ENCODE peak calls at places on chromosomes 1 and 21, in seven cellular contexts. Q is IMR-90, U is H1, A is mesenchymal stem cell, M is H9, L is mesendoderm, F is neuronal stem cell. P is an unnamed sample.

GRCh38 chr21:34024382-34024693 is 49.0 kb upstream of the MRPS6 start:
- DNase-seq in Q (no peak), U (no peak), A (no peak), M (no peak), L (no peak), F (no peak), P (no peak)

GRCh38 chr1:111275079-111275478 is 15.6 kb upstream of the CHIA start:
- DNase-seq in Q (peak), U (no peak), A (peak), M (no peak), L (no peak), F (no peak), P (no peak)

GRCh38 chr1:27372808-27373690 is 1.6 kb downstream of the FCN3 start:
- DNase-seq in Q (no peak), U (no peak), A (no peak), M (peak), L (peak), F (no peak), P (no peak)

GRCh38 chr1:18949689-18950414 is 6.6 kb downstream of the IFFO2 start:
- DNase-seq in Q (peak), U (no peak), A (peak), M (peak), L (peak), F (no peak), P (peak)

GRCh38 chr1:205849619-205850355 is at the start of gene PM20D1:
- DNase-seq in Q (peak), U (peak), A (no peak), M (peak), L (peak), F (no peak), P (peak)

GRCh38 chr1:221878134-221878533 is 136.2 kb upstream of the DUSP10 start:
- DNase-seq in Q (peak), U (no peak), A (no peak), M (no peak), L (no peak), F (no peak), P (no peak)

GRCh38 chr1:200029624-200030074 is 2.1 kb downstream of the NR5A2 start:
- DNase-seq in Q (no peak), U (no peak), A (no peak), M (peak), L (no peak), F (peak), P (no peak)

GRCh38 chr1:168520052-168520751 is 23.6 kb downstream of the XCL2 start:
- DNase-seq in Q (no peak), U (no peak), A (no peak), M (peak), L (peak), F (no peak), P (no peak)

GRCh38 chr1:228093050-228093906 is 9.8 kb downstream of the C1orf35 start:
- DNase-seq in Q (no peak), U (no peak), A (no peak), M (peak), L (no peak), F (no peak), P (peak)

GRCh38 chr1:239558992-239559391 is 172.6 kb downstream of the CHRM3 start:
- DNase-seq in Q (no peak), U (no peak), A (no peak), M (no peak), L (no peak), F (no peak), P (no peak)

GRCh38 chr1:200217703-200218102 is 190.2 kb downstream of the NR5A2 start:
- DNase-seq in Q (no peak), U (no peak), A (no peak), M (no peak), L (no peak), F (no peak), P (no peak)

GRCh38 chr1:36367067-36367466 is 18.7 kb downstream of the STK40 start:
- DNase-seq in Q (no peak), U (no peak), A (no peak), M (no peak), L (no peak), F (no peak), P (no peak)

GRCh38 chr1:61926597-61926996 is 184.3 kb downstream of the PATJ start:
- DNase-seq in Q (no peak), U (no peak), A (no peak), M (no peak), L (no peak), F (no peak), P (no peak)

GRCh38 chr1:156870734-156871133 is 10.1 kb downstream of the NTRK1 start:
- DNase-seq in Q (peak), U (no peak), A (peak), M (no peak), L (no peak), F (no peak), P (no peak)

GRCh38 chr1:231240883-231241735 is at the start of gene GNPAT:
- DNase-seq in Q (peak), U (peak), A (peak), M (peak), L (peak), F (peak), P (peak)

GRCh38 chr1:164519426-164519825 is 39.6 kb upstream of the PBX1 start:
- DNase-seq in Q (no peak), U (no peak), A (no peak), M (no peak), L (no peak), F (no peak), P (no peak)

GRCh38 chr1:203465146-203465798 is 10.3 kb upstream of the PRELP start:
- DNase-seq in Q (no peak), U (no peak), A (no peak), M (no peak), L (no peak), F (no peak), P (no peak)

GRCh38 chr1:214525535-214526019 is 25.8 kb downstream of the PTPN14 start:
- DNase-seq in Q (peak), U (no peak), A (peak), M (no peak), L (no peak), F (no peak), P (peak)

GRCh38 chr1:20347699-20348098 is 57.0 kb downstream of the VWA5B1 start:
- DNase-seq in Q (no peak), U (no peak), A (no peak), M (no peak), L (no peak), F (no peak), P (no peak)

GRCh38 chr1:246425895-246426294 is 81.2 kb downstream of the SMYD3 start:
- DNase-seq in Q (no peak), U (no peak), A (no peak), M (no peak), L (no peak), F (no peak), P (no peak)

GRCh38 chr1:117137281-117137680 is 15.7 kb upstream of the TRIM45 start:
- DNase-seq in Q (no peak), U (no peak), A (no peak), M (no peak), L (no peak), F (no peak), P (no peak)

GRCh38 chr1:239784896-239785295 is 306.8 kb upstream of the FMN2 start:
- DNase-seq in Q (no peak), U (no peak), A (no peak), M (no peak), L (no peak), F (no peak), P (no peak)

GRCh38 chr1:115114308-115114707 is 25.0 kb upstream of the TSPAN2 start:
- DNase-seq in Q (no peak), U (no peak), A (no peak), M (no peak), L (no peak), F (no peak), P (no peak)

GRCh38 chr1:15362096-15362736 is 47.5 kb upstream of the EFHD2 start:
- DNase-seq in Q (no peak), U (no peak), A (no peak), M (no peak), L (no peak), F (no peak), P (no peak)

GRCh38 chr1:22955146-22955545 is 17.5 kb downstream of the LACTBL1 start:
- DNase-seq in Q (no peak), U (no peak), A (no peak), M (no peak), L (no peak), F (no peak), P (no peak)
- H2BK120ac ChIP-seq in Q (no peak), U (no peak), A (no peak), M (no peak), L (no peak), F (no peak), P (no peak)

GRCh38 chr1:12568009-12568767 is 49.8 kb downstream of the DHRS3 start:
- DNase-seq in Q (no peak), U (no peak), A (no peak), M (no peak), L (no peak), F (no peak), P (no peak)

GRCh38 chr1:12565966-12566352 is 52.1 kb downstream of the DHRS3 start:
- DNase-seq in Q (no peak), U (no peak), A (no peak), M (no peak), L (peak), F (no peak), P (no peak)

GRCh38 chr1:12565094-12565965 is 52.7 kb downstream of the DHRS3 start:
- DNase-seq in Q (no peak), U (no peak), A (no peak), M (no peak), L (no peak), F (no peak), P (no peak)

GRCh38 chr1:12566484-12567287 is 51.3 kb downstream of the DHRS3 start:
- DNase-seq in Q (no peak), U (no peak), A (no peak), M (no peak), L (no peak), F (no peak), P (peak)

GRCh38 chr1:12567288-12567819 is 50.7 kb downstream of the DHRS3 start:
- DNase-seq in Q (no peak), U (no peak), A (no peak), M (no peak), L (no peak), F (no peak), P (no peak)
- H2BK120ac ChIP-seq in Q (no peak), U (no peak), A (no peak), M (no peak), L (no peak), F (no peak), P (no peak)

GRCh38 chr1:100053119-100053518 is 79.6 kb downstream of the SASS6 start:
- DNase-seq in Q (no peak), U (no peak), A (no peak), M (no peak), L (no peak), F (no peak), P (no peak)

GRCh38 chr1:100053727-100054126 is 79.0 kb downstream of the SASS6 start:
- DNase-seq in Q (no peak), U (no peak), A (no peak), M (no peak), L (no peak), F (no peak), P (no peak)

GRCh38 chr1:100051893-100052292 is 80.8 kb downstream of the SASS6 start:
- DNase-seq in Q (no peak), U (no peak), A (no peak), M (no peak), L (no peak), F (no peak), P (peak)

GRCh38 chr1:100045206-100045605 is 75.4 kb downstream of the SLC35A3 start:
- DNase-seq in Q (no peak), U (no peak), A (no peak), M (no peak), L (no peak), F (no peak), P (no peak)

DNA sequence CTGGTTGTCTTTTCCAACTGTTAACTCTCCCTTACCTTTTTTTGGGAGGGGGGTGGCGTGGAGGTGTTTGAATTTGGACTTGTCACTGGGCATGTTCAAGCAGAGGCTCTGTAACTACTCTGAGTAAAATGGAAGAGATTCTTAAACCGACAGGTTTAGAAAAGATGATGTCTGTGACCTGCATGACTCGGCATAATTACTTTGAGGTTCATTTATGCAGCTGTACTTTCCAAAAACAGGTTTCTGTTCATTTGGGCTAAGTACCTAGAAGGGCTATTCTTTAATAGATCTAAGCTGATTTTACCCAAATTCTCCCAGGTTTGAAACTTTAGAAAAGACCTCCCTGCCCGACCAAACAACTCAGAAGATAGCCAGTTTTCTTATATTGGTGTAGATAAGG is 80.3 kb downstream of the SLC35A3 start:
- DNase-seq in Q (no peak), U (no peak), A (no peak), M (no peak), L (no peak), F (no peak), P (no peak)
- H2BK120ac ChIP-seq in Q (no peak), U (no peak), A (no peak), M (no peak), L (peak), F (no peak), P (no peak)

DNA sequence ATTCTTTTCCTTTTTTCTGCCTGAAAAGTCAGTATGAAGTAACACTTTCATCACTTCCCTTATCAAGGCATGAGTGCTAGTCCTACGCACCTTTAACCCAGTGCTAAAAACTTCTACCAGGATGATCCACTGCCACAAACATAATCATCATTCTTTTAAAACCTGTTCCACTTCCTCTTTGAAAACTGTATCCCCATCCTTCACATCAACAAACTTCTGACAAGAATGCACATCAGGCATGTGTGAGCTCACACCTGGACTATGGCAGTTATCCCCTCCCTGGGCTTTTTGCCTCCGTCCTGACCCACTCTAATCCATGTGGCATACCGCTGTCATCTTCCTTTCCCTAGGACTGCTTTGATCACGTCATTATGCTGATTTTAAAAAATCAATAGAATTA is 70.2 kb downstream of the ESRRG start:
- DNase-seq in Q (no peak), U (no peak), A (no peak), M (no peak), L (peak), F (no peak), P (peak)
- H2BK120ac ChIP-seq in Q (no peak), U (no peak), A (no peak), M (no peak), L (no peak), F (no peak), P (no peak)

GRCh38 chr1:11720033-11720376 is 15.9 kb upstream of the AGTRAP start:
- DNase-seq in Q (no peak), U (no peak), A (no peak), M (peak), L (no peak), F (no peak), P (no peak)
- H2BK120ac ChIP-seq in Q (no peak), U (no peak), A (no peak), M (no peak), L (no peak), F (no peak), P (no peak)

DNA sequence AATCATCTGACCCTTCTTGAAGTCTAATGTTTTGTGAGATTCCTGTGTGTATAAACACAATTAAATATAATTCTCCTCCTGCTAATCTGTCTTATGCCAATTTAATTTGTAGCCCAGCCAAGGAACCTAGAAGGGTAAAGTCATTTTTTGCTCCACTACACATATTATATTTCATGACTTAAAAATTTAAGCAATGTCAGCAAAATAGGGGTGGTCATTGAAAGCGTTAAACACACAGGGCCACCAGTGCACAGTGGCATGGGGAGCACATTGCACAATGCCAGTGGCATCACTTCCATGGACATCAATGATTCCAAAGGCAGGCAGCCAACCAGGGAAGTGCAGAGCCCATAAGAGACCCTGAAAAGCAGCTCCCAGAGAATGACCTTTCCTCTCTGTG is 166.1 kb downstream of the AJAP1 start:
- DNase-seq in Q (no peak), U (no peak), A (no peak), M (no peak), L (no peak), F (no peak), P (no peak)
- H2BK120ac ChIP-seq in Q (no peak), U (no peak), A (no peak), M (no peak), L (no peak), F (no peak), P (no peak)

P was measured in trophoblast cell.